ENCODE peak calls at places on chromosome 12, in ten cellular contexts. A is GM23248, Q is HCT116, Y is aorta, M is transverse colon, S is OCI-LY7, C is tibial nerve, U is BE2C, D is A549, Z is MG63. E is an unnamed sample.

GRCh38 chr12:97308576-97309198 is 153.9 kb upstream of the RMST start:
- DNase-seq in M (no peak), Y (no peak), Z (no peak), A (peak; percentile 36), U (peak; percentile 19), C (peak; percentile 76), D (peak; percentile 68), Q (peak; percentile 46), S (peak; percentile 55), E (no peak)

GRCh38 chr12:62686938-62687337 is 220.3 kb downstream of the MON2 start:
- DNase-seq in C (no peak), Q (no peak), Z (no peak), U (no peak), Y (no peak), A (peak; percentile 71), S (no peak), D (no peak), M (no peak), E (no peak)

GRCh38 chr12:112482734-112483133 is 64.0 kb downstream of the PTPN11 start:
- DNase-seq in M (no peak), Y (no peak), C (no peak), U (no peak), D (no peak), Q (no peak), A (no peak), Z (no peak), S (no peak), E (no peak)

GRCh38 chr12:6736754-6737153 is 12.9 kb downstream of the COPS7A start:
- DNase-seq in A (no peak), C (no peak), M (no peak), S (no peak), Y (no peak), Q (no peak), Z (no peak), D (no peak), U (no peak), E (no peak)

GRCh38 chr12:12613334-12613733 is 1.7 kb downstream of the CREBL2 start:
- DNase-seq in C (no peak), S (no peak), U (no peak), D (no peak), A (peak; percentile 16), Y (no peak), Z (no peak), Q (no peak), M (no peak), E (no peak)

GRCh38 chr12:101925352-101925751 is 48.0 kb downstream of the DRAM1 start:
- DNase-seq in U (no peak), Z (peak; percentile 59), M (peak; percentile 46), C (peak; percentile 77), Q (no peak), S (no peak), D (peak; percentile 46), A (peak; percentile 98), Y (peak; percentile 76), E (no peak)

GRCh38 chr12:24379493-24379892 is 430.0 kb upstream of the SOX5 start:
- DNase-seq in A (no peak), M (no peak), D (no peak), Z (no peak), Y (no peak), C (no peak), S (no peak), U (no peak), Q (no peak), E (no peak)

GRCh38 chr12:125093681-125094025 is 28.4 kb downstream of the AACS start:
- DNase-seq in Z (no peak), U (no peak), Y (no peak), M (no peak), A (no peak), C (no peak), Q (no peak), S (no peak), D (no peak), E (no peak)

GRCh38 chr12:92064420-92064819 is 81.2 kb downstream of the BTG1 start:
- DNase-seq in S (no peak), A (no peak), U (no peak), Z (no peak), D (peak; percentile 49), Y (no peak), M (no peak), C (no peak), Q (no peak), E (no peak)

GRCh38 chr12:11689591-11690158 is 40.2 kb downstream of the ETV6 start:
- DNase-seq in U (peak; percentile 67), Y (no peak), M (no peak), Q (no peak), Z (no peak), D (no peak), A (no peak), C (no peak), S (no peak), E (no peak)

GRCh38 chr12:65605019-65605418 is 219.3 kb upstream of the HMGA2 start:
- DNase-seq in D (no peak), C (no peak), Q (no peak), Z (no peak), M (no peak), A (peak; percentile 52), S (no peak), U (no peak), Y (no peak), E (no peak)

GRCh38 chr12:27331927-27332324 is 710 bp upstream of the BMAL2 start:
- DNase-seq in C (no peak), M (no peak), D (no peak), Q (no peak), S (no peak), U (no peak), Z (no peak), Y (no peak), A (peak; percentile 46), E (no peak)

GRCh38 chr12:132955094-132955932 is 793 bp downstream of the ZNF605 start:
- DNase-seq in U (peak; percentile 39), Z (peak; percentile 47), D (peak; percentile 65), Q (no peak), A (peak; percentile 84), Y (peak; percentile 61), M (peak; percentile 19), S (peak; percentile 5), C (peak; percentile 12), E (no peak)
- H3K9me3 ChIP-seq in U (peaks cover 8% of the 10 kb centered on the region), Z (peaks cover 23% of the 10 kb centered on the region), D (peaks cover 72% of the 10 kb centered on the region), Q (peaks cover 21% of the 10 kb centered on the region), A (no peaks in the 10 kb centered on the region), Y (peaks cover 14% of the 10 kb centered on the region), M (no peaks in the 10 kb centered on the region), S (peaks cover 20% of the 10 kb centered on the region), C (no peaks in the 10 kb centered on the region), E (no peaks in the 10 kb centered on the region)

DNA sequence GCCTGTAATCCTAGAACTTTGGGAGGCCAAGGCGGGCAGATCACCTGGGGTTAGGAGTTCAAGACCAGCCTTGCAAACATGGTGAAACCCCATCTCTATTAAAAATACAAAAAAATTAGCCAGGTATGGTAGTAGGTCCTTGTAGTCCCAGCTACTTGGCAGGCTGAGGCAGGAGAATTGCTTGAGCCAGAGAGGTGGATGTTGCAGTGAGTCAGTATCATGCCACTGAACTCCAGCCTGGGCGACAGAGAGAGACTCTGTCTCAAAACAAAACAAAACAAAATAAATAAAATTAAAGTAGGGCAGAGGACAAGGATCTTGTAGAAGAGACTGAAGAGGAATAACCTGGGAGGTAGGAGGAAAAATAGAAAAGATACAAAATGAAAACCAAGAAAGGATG is 45.5 kb upstream of the GUCY2C start:
- DNase-seq in S (no peak), M (no peak), Z (no peak), Y (no peak), D (no peak), U (no peak), C (no peak), Q (no peak), A (no peak), E (no peak)
- H3K9me3 ChIP-seq in S (peaks cover 23% of the 10 kb centered on the region), M (peaks cover 4% of the 10 kb centered on the region), Z (no peaks in the 10 kb centered on the region), Y (peaks cover 3% of the 10 kb centered on the region), D (no peaks in the 10 kb centered on the region), U (no peaks in the 10 kb centered on the region), C (no peaks in the 10 kb centered on the region), Q (no peaks in the 10 kb centered on the region), A (no peaks in the 10 kb centered on the region), E (no peaks in the 10 kb centered on the region)

GRCh38 chr12:132986001-132986884 is at the start of gene ZNF26:
- DNase-seq in U (peak; percentile 93), D (peak; percentile 96), Y (peak; percentile 94), Z (peak; percentile 92), A (peak; percentile 98), M (peak; percentile 93), Q (peak; percentile 60), C (peak; percentile 87), S (peak; percentile 96), E (peak; percentile 76)
- H3K9me3 ChIP-seq in U (peaks cover 4% of the 10 kb centered on the region), D (peaks cover 83% of the 10 kb centered on the region), Y (no peaks in the 10 kb centered on the region), Z (peaks cover 19% of the 10 kb centered on the region), A (no peaks in the 10 kb centered on the region), M (peaks cover 31% of the 10 kb centered on the region), Q (peaks cover 12% of the 10 kb centered on the region), C (no peaks in the 10 kb centered on the region), S (peaks cover 30% of the 10 kb centered on the region), E (peaks cover 3% of the 10 kb centered on the region)

GRCh38 chr12:133107121-133107520 is 23.0 kb downstream of the ZNF891 start:
- DNase-seq in D (no peak), M (no peak), S (no peak), C (no peak), U (no peak), Z (no peak), A (no peak), Y (no peak), Q (no peak), E (no peak)
- H3K9me3 ChIP-seq in D (peaks cover 96% of the 10 kb centered on the region), M (peaks cover 100% of the 10 kb centered on the region), S (peaks cover 80% of the 10 kb centered on the region), C (peaks cover 36% of the 10 kb centered on the region), U (peaks cover 24% of the 10 kb centered on the region), Z (peaks cover 51% of the 10 kb centered on the region), A (peaks cover 44% of the 10 kb centered on the region), Y (peaks cover 20% of the 10 kb centered on the region), Q (peaks cover 34% of the 10 kb centered on the region), E (peaks cover 59% of the 10 kb centered on the region)

DNA sequence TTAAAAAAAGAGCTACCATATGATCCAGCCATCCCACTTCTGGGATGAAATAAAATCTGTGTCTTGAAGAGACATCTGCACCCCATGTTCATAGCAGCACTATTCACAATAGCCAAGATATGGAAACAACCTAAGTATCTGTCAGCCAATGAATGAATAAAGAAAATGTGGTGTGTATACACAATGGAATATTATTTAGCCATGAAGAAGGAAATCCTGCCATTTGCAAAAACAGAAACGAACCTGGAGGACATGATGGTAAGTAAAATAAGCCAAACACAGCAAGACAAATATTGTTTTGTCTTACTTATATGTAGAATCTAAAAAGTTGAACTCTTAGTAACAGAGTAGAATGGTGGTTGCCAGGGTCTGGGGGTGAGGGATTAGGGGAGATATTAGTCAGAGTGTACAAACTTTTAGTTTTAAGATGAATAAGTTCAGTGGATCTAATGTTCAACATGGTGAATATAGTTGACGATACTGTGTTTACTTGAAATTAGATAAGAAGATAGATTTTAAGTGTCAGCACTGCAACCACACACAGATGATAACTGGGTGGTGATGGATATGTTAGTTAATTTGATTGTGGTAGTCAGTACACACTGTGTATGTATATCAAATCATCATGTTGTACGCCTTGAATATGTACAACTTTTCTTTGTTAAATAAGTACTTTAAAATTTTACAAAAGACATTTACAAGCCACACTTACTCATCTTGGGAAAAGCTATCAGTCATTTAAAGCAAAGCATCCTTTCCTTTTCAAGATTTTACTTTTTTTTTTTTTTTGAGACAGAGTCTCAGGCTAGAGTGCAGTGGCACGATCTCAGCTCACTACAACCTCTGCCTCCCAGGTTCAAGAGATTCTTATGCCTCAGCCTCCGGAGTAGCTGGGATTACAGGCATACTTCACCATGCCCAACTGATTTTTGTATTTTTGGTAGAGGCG is 89.9 kb downstream of the BICD1 start:
- DNase-seq in Z (no peak), C (no peak), A (no peak), D (no peak), M (no peak), S (no peak), U (no peak), Q (no peak), Y (no peak), E (no peak)
- H3K9me3 ChIP-seq in Z (peaks cover 23% of the 10 kb centered on the region), C (no peaks in the 10 kb centered on the region), A (no peaks in the 10 kb centered on the region), D (peaks cover 14% of the 10 kb centered on the region), M (peaks cover 6% of the 10 kb centered on the region), S (peaks cover 48% of the 10 kb centered on the region), U (no peaks in the 10 kb centered on the region), Q (peaks cover 4% of the 10 kb centered on the region), Y (no peaks in the 10 kb centered on the region), E (no peaks in the 10 kb centered on the region)